ENCODE peak calls at places on chromosomes 1 and 21, in four cellular contexts. P is cardiac fibroblast, K is NAMALWA, R is choroid plexus epithelial cell. H is an unnamed sample.

GRCh38 chr1:155272466-155273133 is 704 bp downstream of the CLK2 start:
- DNase-seq in P (peak), K (no peak), R (peak), H (peak)

GRCh38 chr1:225776294-225776693 is 1.3 kb upstream of the SRP9 start:
- DNase-seq in P (no peak), K (no peak), R (no peak), H (no peak)

GRCh38 chr1:227242811-227243682 is 75.2 kb downstream of the CDC42BPA start:
- DNase-seq in P (peak), K (no peak), R (peak), H (no peak)

GRCh38 chr1:6603851-6604558 is 1.3 kb upstream of the KLHL21 start:
- DNase-seq in P (peak), K (no peak), R (peak), H (peak)

GRCh38 chr1:172278478-172278877 is 142.0 kb upstream of the C1orf105 start:
- DNase-seq in P (peak), K (no peak), R (peak), H (peak)

GRCh38 chr1:193190096-193190744 is 3.8 kb upstream of the B3GALT2 start:
- DNase-seq in P (peak), K (no peak), R (peak), H (peak)

GRCh38 chr1:25573591-25573930 is 30.2 kb downstream of the LDLRAP1 start:
- DNase-seq in P (no peak), K (no peak), R (no peak), H (no peak)

GRCh38 chr1:12501661-12502060 is 116.3 kb downstream of the DHRS3 start:
- DNase-seq in P (peak), K (no peak), R (peak), H (peak)

GRCh38 chr21:35011681-35012080 is 37.4 kb downstream of the RUNX1 start:
- DNase-seq in P (no peak), K (no peak), R (peak), H (peak)

GRCh38 chr1:156117414-156118174 is 3.1 kb downstream of the LMNA start:
- DNase-seq in P (no peak), K (no peak), R (no peak), H (no peak)

GRCh38 chr1:194447635-194448034 is 1261.2 kb upstream of the B3GALT2 start:
- DNase-seq in P (no peak), K (no peak), R (no peak), H (no peak)

GRCh38 chr1:153526132-153526543 is 9.7 kb downstream of the S100A6 start:
- DNase-seq in P (no peak), K (no peak), R (no peak), H (no peak)

GRCh38 chr1:116424863-116425262 is 51.8 kb downstream of the ATP1A1 start:
- DNase-seq in P (no peak), K (no peak), R (no peak), H (no peak)

GRCh38 chr1:156121441-156121840 is 6.9 kb downstream of the LMNA start:
- DNase-seq in P (no peak), K (no peak), R (no peak), H (no peak)

GRCh38 chr1:152043870-152044269 is 7.1 kb upstream of the S100A11 start:
- DNase-seq in P (no peak), K (no peak), R (no peak), H (no peak)

GRCh38 chr1:6025269-6026094 is 20.2 kb upstream of the KCNAB2 start:
- DNase-seq in P (no peak), K (no peak), R (no peak), H (no peak)

GRCh38 chr1:206703647-206704046 is 18.9 kb downstream of the MAPKAPK2 start:
- DNase-seq in P (no peak), K (no peak), R (peak), H (no peak)

GRCh38 chr21:46060596-46061061 is 37.3 kb upstream of the COL6A2 start:
- DNase-seq in P (peak), K (no peak), R (peak), H (peak)

GRCh38 chr1:160911441-160911840 is 26.5 kb upstream of the ITLN1 start:
- DNase-seq in P (no peak), K (no peak), R (peak), H (peak)

GRCh38 chr1:115643219-115643618 is 1.4 kb downstream of the VANGL1 start:
- DNase-seq in P (no peak), K (no peak), R (no peak), H (no peak)

GRCh38 chr1:202618387-202619022 is 91.7 kb downstream of the SYT2 start:
- DNase-seq in P (peak), K (no peak), R (peak), H (peak)

GRCh38 chr1:202123336-202123813 is 658 bp downstream of the GPR37L1 start:
- DNase-seq in P (no peak), K (no peak), R (no peak), H (no peak)

GRCh38 chr1:205980182-205980830 is 22.9 kb downstream of the RAB7B start:
- DNase-seq in P (peak), K (no peak), R (no peak), H (no peak)

GRCh38 chr1:3673381-3674099 is 21.2 kb downstream of the TP73 start:
- DNase-seq in P (no peak), K (peak), R (no peak), H (no peak)

GRCh38 chr1:26482921-26483320 is 10.7 kb downstream of the HMGN2 start:
- DNase-seq in P (peak), K (no peak), R (peak), H (peak)

GRCh38 chr1:8664887-8665286 is 152.6 kb downstream of the RERE start:
- DNase-seq in P (no peak), K (no peak), R (no peak), H (no peak)

GRCh38 chr1:199172286-199173124 is 533.7 kb downstream of the PTPRC start:
- DNase-seq in P (peak), K (no peak), R (no peak), H (no peak)

GRCh38 chr1:24714859-24715520 is 30.3 kb upstream of the CLIC4 start:
- DNase-seq in P (peak), K (no peak), R (no peak), H (peak)

GRCh38 chr1:52204696-52205095 is 62.8 kb downstream of the ZFYVE9 start:
- DNase-seq in P (no peak), K (no peak), R (peak), H (no peak)

GRCh38 chr21:45911806-45912325 is 69.7 kb upstream of the COL6A1 start:
- DNase-seq in P (no peak), K (no peak), R (no peak), H (no peak)

GRCh38 chr1:115838805-115839705 is 1.9 kb downstream of the NHLH2 start:
- DNase-seq in P (no peak), K (no peak), R (peak), H (no peak)